ENCODE peak calls at places on chromosomes 4 and X, in four cellular contexts. Y, H, X and Z are unnamed samples.

GRCh38 chr4:8443801-8444200 is 3.2 kb downstream of the TRMT44 start:
- DNase-seq in Y (no peak), H (no peak), X (no peak), Z (no peak)

GRCh38 chr4:168362025-168362401 is 43.5 kb upstream of the DDX60 start:
- DNase-seq in Y (no peak), H (no peak), X (no peak), Z (no peak)

GRCh38 chr4:74367656-74368055 is 2.7 kb downstream of the EREG start:
- DNase-seq in Y (no peak), H (no peak), X (no peak), Z (peak)

GRCh38 chr4:80017125-80017854 is 55.7 kb downstream of the ANTXR2 start:
- DNase-seq in Y (no peak), H (peak), X (peak), Z (peak)

GRCh38 chr4:159003420-159004253 is 99.2 kb upstream of the RAPGEF2 start:
- DNase-seq in Y (no peak), H (no peak), X (peak), Z (no peak)

GRCh38 chrX:113962338-113962737 is 621.5 kb upstream of the HTR2C start:
- DNase-seq in Y (no peak), H (no peak), X (no peak), Z (no peak)

GRCh38 chr4:123116412-123116811 is 194.0 kb upstream of the NUDT6 start:
- DNase-seq in Y (no peak), H (no peak), X (no peak), Z (no peak)

GRCh38 chr4:5619913-5620625 is 88.3 kb downstream of the EVC2 start:
- DNase-seq in Y (no peak), H (no peak), X (no peak), Z (no peak)

GRCh38 chr4:186724861-186725419 is 1.3 kb upstream of the FAT1 start:
- DNase-seq in Y (no peak), H (no peak), X (peak), Z (peak)

GRCh38 chr4:186727149-186727976 is 3.7 kb upstream of the FAT1 start:
- DNase-seq in Y (no peak), H (no peak), X (peak), Z (peak)

GRCh38 chr4:186725422-186726149 is 1.9 kb upstream of the FAT1 start:
- DNase-seq in Y (peak), H (no peak), X (peak), Z (peak)

GRCh38 chr4:186726440-186727148 is 2.9 kb upstream of the FAT1 start:
- DNase-seq in Y (peak), H (no peak), X (peak), Z (peak)

GRCh38 chr4:186726150-186726439 is 2.4 kb upstream of the FAT1 start:
- DNase-seq in Y (no peak), H (no peak), X (no peak), Z (no peak)
- TF ChIP-seq CTCF in Y (no peak), H (no peak), X (no peak), Z (no peak)

GRCh38 chr4:77305766-77306165 is 148.8 kb downstream of the CCNG2 start:
- DNase-seq in Y (no peak), H (no peak), X (no peak), Z (no peak)
- TF ChIP-seq CTCF in Y (no peak), H (no peak), X (no peak), Z (no peak)

GRCh38 chr4:2166253-2166652 is 75.7 kb downstream of the HAUS3 start:
- DNase-seq in Y (no peak), H (no peak), X (no peak), Z (no peak)

GRCh38 chr4:2168469-2169319 is 73.2 kb downstream of the HAUS3 start:
- DNase-seq in Y (no peak), H (no peak), X (no peak), Z (peak)

GRCh38 chr4:2165391-2165790 is 76.5 kb downstream of the HAUS3 start:
- DNase-seq in Y (no peak), H (no peak), X (no peak), Z (no peak)

GRCh38 chr4:2159931-2160330 is 82.0 kb downstream of the HAUS3 start:
- DNase-seq in Y (no peak), H (no peak), X (no peak), Z (no peak)

DNA sequence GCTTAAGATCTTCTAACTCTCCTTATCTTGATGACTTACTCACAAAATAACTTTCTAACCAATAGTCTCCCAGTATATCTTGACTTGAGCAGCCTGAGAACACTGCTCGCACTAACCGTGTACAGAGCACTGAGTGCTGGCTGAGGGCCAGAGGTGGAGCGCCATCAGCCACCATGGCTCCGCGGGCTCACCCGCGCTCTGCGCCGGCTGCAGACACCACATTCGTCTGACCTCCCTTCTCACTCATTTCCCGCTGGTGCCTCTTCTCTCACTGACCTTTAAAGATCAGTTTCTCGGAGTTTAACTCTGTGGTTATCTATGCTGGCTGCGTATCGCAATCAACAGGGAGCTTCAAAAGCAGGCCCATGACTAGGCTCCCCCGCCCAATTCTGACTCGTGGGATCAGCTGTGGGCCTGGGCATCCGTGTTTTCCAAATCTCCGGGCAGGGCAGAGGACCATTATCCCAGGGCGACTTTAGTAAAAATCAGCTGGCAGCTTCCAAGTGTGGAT is 78.6 kb downstream of the HAUS3 start:
- DNase-seq in Y (peak), H (no peak), X (no peak), Z (no peak)
- TF ChIP-seq CTCF in Y (no peak), H (no peak), X (no peak), Z (no peak)

GRCh38 chr4:88719381-88719780 is 21.8 kb upstream of the NAP1L5 start:
- DNase-seq in Y (no peak), H (no peak), X (no peak), Z (no peak)

GRCh38 chr4:88709989-88710388 is 12.4 kb upstream of the NAP1L5 start:
- DNase-seq in Y (no peak), H (no peak), X (no peak), Z (no peak)

GRCh38 chr4:88718098-88718497 is 20.5 kb upstream of the NAP1L5 start:
- DNase-seq in Y (no peak), H (no peak), X (no peak), Z (no peak)

DNA sequence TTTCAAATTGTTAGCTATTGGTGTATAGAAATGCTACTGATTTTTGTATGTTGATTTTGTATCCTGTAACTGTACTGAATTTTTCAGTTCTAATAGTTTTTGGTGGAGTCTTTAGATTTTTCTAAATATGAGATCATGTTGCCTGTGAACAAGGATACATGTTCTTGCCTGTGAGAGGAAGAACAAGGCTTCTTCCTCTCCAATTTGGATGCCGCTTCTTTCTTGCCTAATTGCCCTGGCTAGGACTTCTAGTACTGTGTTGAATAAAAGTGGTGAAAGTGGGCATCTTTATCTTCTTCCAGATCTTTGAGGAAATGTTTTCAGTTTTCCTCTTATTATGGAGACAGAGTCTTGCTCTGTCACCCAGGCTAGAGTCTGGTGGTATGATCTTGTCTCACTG is 16.2 kb upstream of the NAP1L5 start:
- DNase-seq in Y (no peak), H (no peak), X (no peak), Z (no peak)
- TF ChIP-seq CTCF in Y (no peak), H (no peak), X (no peak), Z (no peak)